ENCODE peak calls at places on chromosomes 1 and 21, in six cellular contexts. J, P, C, G, A and Q are unnamed samples.

GRCh38 chr1:92968138-92969032 is 7.1 kb upstream of the DIPK1A start:
- DNase-seq in G (no peak), A (no peak), P (no peak), J (peak), C (peak), Q (no peak)

GRCh38 chr21:39159342-39160063 is 23.7 kb downstream of the PSMG1 start:
- DNase-seq in C (no peak), A (no peak), G (no peak), J (no peak), P (no peak), Q (no peak)

GRCh38 chr1:219266524-219266923 is 92.8 kb downstream of the LYPLAL1 start:
- DNase-seq in J (no peak), A (no peak), P (no peak), G (no peak), C (no peak), Q (no peak)

GRCh38 chr1:228081144-228081543 is 1.4 kb upstream of the ARF1 start:
- DNase-seq in J (no peak), G (no peak), P (peak), C (no peak), A (no peak), Q (peak)

GRCh38 chr1:116311756-116312691 is 61.0 kb upstream of the ATP1A1 start:
- DNase-seq in P (no peak), A (no peak), J (peak), C (no peak), G (no peak), Q (no peak)

GRCh38 chr1:247681288-247681897 is 1.9 kb upstream of the OR13G1 start:
- DNase-seq in J (peak), P (peak), G (peak), A (peak), C (peak), Q (no peak)

GRCh38 chr1:229406798-229407197 is 27.1 kb downstream of the ACTA1 start:
- DNase-seq in G (no peak), A (no peak), C (no peak), J (peak), P (no peak), Q (no peak)

GRCh38 chr1:173302890-173303829 is 96.0 kb upstream of the TNFSF4 start:
- DNase-seq in P (no peak), G (no peak), A (no peak), C (no peak), J (peak), Q (no peak)

GRCh38 chr1:37989381-37989930 is 366 bp downstream of the SF3A3 start:
- DNase-seq in J (peak), C (peak), G (no peak), A (no peak), P (peak), Q (peak)

GRCh38 chr1:21517161-21517589 is 8.0 kb downstream of the ALPL start:
- DNase-seq in C (no peak), A (no peak), G (no peak), J (no peak), P (no peak), Q (no peak)

GRCh38 chr1:55382699-55383377 is 167.7 kb upstream of the USP24 start:
- DNase-seq in J (no peak), G (no peak), P (no peak), C (no peak), A (no peak), Q (no peak)

GRCh38 chr1:53575141-53575947 is 116.1 kb downstream of the DMRTB1 start:
- DNase-seq in J (peak), P (peak), A (no peak), G (no peak), C (no peak), Q (peak)

GRCh38 chr21:37916795-37917142 is 512 bp upstream of the KCNJ6 start:
- DNase-seq in A (no peak), P (no peak), C (no peak), J (peak), G (no peak), Q (no peak)

GRCh38 chr21:37005548-37006242 is 807 bp upstream of the RIPPLY3 start:
- DNase-seq in C (no peak), P (no peak), G (no peak), A (no peak), J (peak), Q (no peak)